ENCODE peak calls at places on chromosomes 16 and 17, in eight cellular contexts. H is ovary, X is GM12878, T is uterus, D is stomach, L is body of pancreas, B is transverse colon, J is Peyer's patch. V is an unnamed sample.

GRCh38 chr17:12522743-12523181 is 142.9 kb upstream of the MYOCD start:
- DNase-seq in D (peak), H (no peak), B (peak), J (peak), T (no peak), L (no peak), X (no peak), V (no peak)

GRCh38 chr17:73639926-73640325 is 4.3 kb downstream of the SDK2 start:
- DNase-seq in J (no peak), D (peak), H (no peak), L (peak), T (no peak), X (no peak), B (peak), V (no peak)

GRCh38 chr17:55405600-55405999 is 16.0 kb downstream of the MMD start:
- DNase-seq in X (no peak), L (no peak), T (no peak), J (no peak), D (no peak), B (no peak), H (no peak), V (no peak)

GRCh38 chr17:56269509-56269908 is 116.2 kb downstream of the ANKFN1 start:
- DNase-seq in B (no peak), D (no peak), L (no peak), H (no peak), T (no peak), X (no peak), J (no peak), V (no peak)

GRCh38 chr17:56599566-56599965 is 6.1 kb downstream of the NOG start:
- DNase-seq in B (no peak), X (no peak), L (no peak), H (no peak), T (no peak), D (no peak), J (no peak), V (no peak)

GRCh38 chr17:10616502-10617119 is 40.5 kb downstream of the MYH3 start:
- DNase-seq in X (no peak), H (peak), T (peak), B (peak), J (peak), D (peak), L (peak), V (peak)

GRCh38 chr16:19850131-19850817 is 34.4 kb downstream of the GPRC5B start:
- DNase-seq in H (no peak), B (no peak), X (no peak), D (no peak), T (no peak), J (peak), L (no peak), V (no peak)

GRCh38 chr16:22989598-22989997 is 159.7 kb downstream of the USP31 start:
- DNase-seq in J (no peak), L (no peak), H (no peak), T (no peak), B (no peak), X (no peak), D (no peak), V (no peak)

GRCh38 chr17:44920565-44920940 is 5.3 kb upstream of the GFAP start:
- DNase-seq in D (no peak), T (no peak), J (peak), H (no peak), L (no peak), X (no peak), B (peak), V (peak)

GRCh38 chr17:27783440-27783839 is 16.9 kb downstream of the NOS2 start:
- DNase-seq in D (no peak), X (no peak), H (no peak), L (no peak), T (no peak), J (no peak), B (no peak), V (no peak)

GRCh38 chr17:70100983-70101382 is 26.0 kb downstream of the KCNJ16 start:
- DNase-seq in H (no peak), X (no peak), D (no peak), L (no peak), J (no peak), B (no peak), T (no peak), V (no peak)

GRCh38 chr17:46212634-46213435 is 19.6 kb upstream of the KANSL1 start:
- DNase-seq in B (peak), H (peak), D (peak), J (peak), L (peak), T (peak), X (no peak), V (peak)

GRCh38 chr17:64107517-64108235 is 22.3 kb downstream of the ERN1 start:
- DNase-seq in D (no peak), H (no peak), B (no peak), T (no peak), X (no peak), L (peak), J (no peak), V (no peak)

GRCh38 chr17:12665263-12666210 is at the start of gene MYOCD:
- DNase-seq in H (peak), X (no peak), D (peak), J (no peak), L (peak), B (peak), T (peak), V (no peak)

GRCh38 chr16:24700549-24701392 is 28.7 kb upstream of the TNRC6A start:
- DNase-seq in J (peak), D (peak), X (no peak), T (peak), B (peak), L (peak), H (peak), V (peak)

GRCh38 chr17:68954146-68954971 is 833 bp downstream of the ABCA8 start:
- DNase-seq in H (no peak), D (no peak), X (no peak), B (no peak), T (no peak), J (no peak), L (no peak), V (no peak)

GRCh38 chr16:8323153-8323552 is 267.2 kb downstream of the TMEM114 start:
- DNase-seq in T (no peak), B (no peak), L (no peak), H (no peak), J (no peak), X (no peak), D (no peak), V (no peak)

GRCh38 chr17:50299776-50300175 is 25.5 kb downstream of the TMEM92 start:
- DNase-seq in D (no peak), L (no peak), J (no peak), B (no peak), H (no peak), T (no peak), X (no peak), V (no peak)

GRCh38 chr17:68182016-68182315 is 65.9 kb upstream of the AMZ2 start:
- DNase-seq in B (no peak), H (no peak), X (no peak), T (no peak), L (no peak), D (no peak), J (peak), V (no peak)

GRCh38 chr17:35849469-35850348 is 19.0 kb downstream of the HEATR9 start:
- DNase-seq in L (peak), D (peak), J (peak), T (no peak), H (no peak), B (peak), X (peak), V (no peak)

GRCh38 chr16:70694517-70695218 is 8.8 kb upstream of the MTSS2 start:
- DNase-seq in D (no peak), X (no peak), J (no peak), T (peak), B (no peak), L (no peak), H (no peak), V (no peak)

GRCh38 chr17:35617505-35617904 is 30.4 kb downstream of the AP2B1 start:
- DNase-seq in L (no peak), B (no peak), T (no peak), J (no peak), D (no peak), H (no peak), X (no peak), V (no peak)

GRCh38 chr16:86928517-86929148 is 350.3 kb downstream of the FOXL1 start:
- DNase-seq in D (no peak), T (no peak), H (no peak), L (no peak), X (no peak), J (no peak), B (no peak), V (no peak)

GRCh38 chr17:49832840-49833599 is 14.8 kb downstream of the TAC4 start:
- DNase-seq in T (no peak), J (no peak), L (no peak), B (no peak), H (no peak), D (no peak), X (no peak), V (no peak)

GRCh38 chr16:74261068-74261467 is 35.5 kb upstream of the PSMD7 start:
- DNase-seq in J (no peak), L (no peak), D (no peak), T (no peak), X (no peak), B (no peak), H (no peak), V (no peak)

GRCh38 chr16:760498-761343 is at the start of gene MSLN:
- DNase-seq in D (no peak), L (no peak), T (peak), X (no peak), H (no peak), B (no peak), J (no peak), V (no peak)

GRCh38 chr16:89476379-89476778 is 14.0 kb downstream of the ANKRD11 start:
- DNase-seq in H (no peak), L (peak), T (no peak), D (peak), J (no peak), B (no peak), X (no peak), V (peak)

GRCh38 chr16:2273484-2273883 is 5.6 kb upstream of the RNPS1 start:
- DNase-seq in L (no peak), X (no peak), D (no peak), T (no peak), H (no peak), B (no peak), J (no peak), V (no peak)

GRCh38 chr17:37743875-37744632 is 805 bp downstream of the HNF1B start:
- DNase-seq in J (peak), L (peak), D (peak), B (peak), H (no peak), X (no peak), T (no peak), V (no peak)

GRCh38 chr17:9644910-9645751 is at the start of gene USP43:
- DNase-seq in J (peak), L (peak), X (no peak), B (peak), H (no peak), T (no peak), D (peak), V (peak)

GRCh38 chr17:64278614-64279013 is 15.6 kb upstream of the TEX2 start:
- DNase-seq in B (peak), T (no peak), D (no peak), L (no peak), H (peak), X (no peak), J (no peak), V (no peak)

GRCh38 chr16:81740163-81740562 is 38.9 kb upstream of the PLCG2 start:
- DNase-seq in X (peak), T (no peak), J (peak), L (no peak), H (no peak), D (no peak), B (peak), V (no peak)

GRCh38 chr16:57475711-57476339 is 10.5 kb downstream of the DOK4 start:
- DNase-seq in T (no peak), H (no peak), B (peak), L (peak), X (no peak), D (no peak), J (peak), V (peak)

GRCh38 chr17:58306131-58306951 is 22.3 kb downstream of the TSPOAP1 start:
- DNase-seq in T (peak), D (peak), H (no peak), J (peak), X (no peak), B (no peak), L (no peak), V (peak)

GRCh38 chr16:65312071-65312470 is 190.2 kb upstream of the CDH11 start:
- DNase-seq in L (no peak), H (no peak), T (no peak), D (no peak), J (no peak), B (no peak), X (no peak), V (no peak)
- H3K4me3 ChIP-seq in L (no peak), H (no peak), T (no peak), D (no peak), J (no peak), B (no peak), X (no peak), V (no peak)

GRCh38 chr17:82327757-82328140 is 5.8 kb downstream of the SECTM1 start:
- DNase-seq in T (no peak), J (no peak), H (no peak), L (no peak), B (no peak), X (no peak), D (no peak), V (no peak)
- TF ChIP-seq CTCF in T (no peak), J (no peak), H (no peak), L (no peak), B (no peak), X (no peak), D (no peak), V (no peak)

GRCh38 chr17:17774009-17774881 is 62.5 kb downstream of the SREBF1 start:
- DNase-seq in B (peak), D (peak), T (peak), X (no peak), L (peak), H (no peak), J (peak), V (no peak)
- TF ChIP-seq POLR2A in B (no peak), D (no peak), T (no peak), X (no peak), L (no peak), H (no peak), J (no peak), V (no peak)

GRCh38 chr17:19652595-19652994 is 4.0 kb downstream of the ALDH3A2 start:
- DNase-seq in H (no peak), X (no peak), J (no peak), T (no peak), L (no peak), D (peak), B (no peak), V (no peak)

GRCh38 chr17:19651461-19652238 is 3.1 kb downstream of the ALDH3A2 start:
- DNase-seq in H (no peak), L (no peak), X (no peak), D (no peak), T (no peak), J (no peak), B (no peak), V (no peak)

GRCh38 chr17:19648475-19649406 is at the start of gene ALDH3A2:
- DNase-seq in T (peak), X (peak), J (peak), H (peak), B (peak), D (peak), L (peak), V (peak)

GRCh38 chr17:19647697-19648474 is 665 bp upstream of the ALDH3A2 start:
- DNase-seq in X (peak), J (peak), T (peak), B (peak), H (peak), D (peak), L (peak), V (peak)

DNA sequence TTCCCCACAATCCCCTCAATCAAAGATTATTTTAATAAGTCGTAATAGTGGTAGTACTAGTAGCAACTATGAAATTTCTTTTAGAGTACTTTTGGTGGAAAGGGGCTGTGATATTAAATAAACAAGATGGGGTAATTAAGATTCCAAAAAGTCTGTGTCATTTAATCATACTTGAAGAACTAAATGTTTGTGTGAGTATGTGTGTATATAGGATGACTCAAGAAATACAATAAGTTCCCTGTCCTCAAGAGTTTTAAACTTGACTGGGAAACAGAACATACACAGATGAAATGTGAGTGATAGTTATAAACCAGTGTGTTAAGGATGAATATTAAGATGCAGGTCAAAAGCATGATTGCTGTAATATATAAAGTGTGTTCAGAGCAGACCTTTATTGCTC is 2.3 kb downstream of the ALDH3A2 start:
- DNase-seq in H (no peak), B (no peak), T (no peak), L (no peak), J (no peak), X (no peak), D (no peak), V (no peak)
- H3K4me3 ChIP-seq in H (no peak), B (no peak), T (peak), L (no peak), J (no peak), X (no peak), D (no peak), V (no peak)

GRCh38 chr17:20225162-20226115 is 216.3 kb downstream of the SPECC1 start:
- DNase-seq in X (no peak), H (no peak), B (no peak), J (no peak), T (no peak), D (no peak), L (no peak), V (no peak)
- TF ChIP-seq CTCF in X (no peak), H (no peak), B (no peak), J (peak), T (no peak), D (no peak), L (no peak), V (no peak)

DNA sequence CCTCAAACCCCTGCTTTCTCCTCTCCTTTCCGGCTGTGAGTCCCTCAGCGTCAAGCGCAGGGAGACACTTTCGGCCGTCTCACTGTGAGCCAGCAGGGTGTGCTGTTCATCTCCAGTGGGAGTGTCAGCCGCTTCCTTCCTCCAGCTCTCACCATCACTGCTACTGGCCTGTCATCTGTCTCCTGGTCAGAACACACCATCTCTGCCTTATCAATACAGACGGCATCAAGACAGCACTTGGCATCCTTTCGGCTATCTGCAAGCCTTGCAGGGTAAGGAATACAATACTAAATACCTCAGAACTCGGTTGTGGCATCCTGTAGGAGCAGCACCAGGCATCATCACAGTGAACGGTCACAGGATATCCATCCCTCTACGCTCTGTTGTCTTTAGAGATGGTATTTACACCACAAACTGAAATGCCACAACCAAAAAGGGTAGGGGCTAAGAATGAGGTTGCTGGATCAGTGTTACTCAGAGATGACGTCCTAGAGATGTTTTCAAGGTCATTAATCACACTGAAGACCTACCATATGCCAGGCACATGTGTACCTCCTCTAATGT is 20.7 kb upstream of the CMTM4 start:
- DNase-seq in D (no peak), B (peak), J (peak), H (peak), T (no peak), L (no peak), X (no peak), V (no peak)
- TF ChIP-seq POLR2A in D (no peak), B (no peak), J (no peak), H (no peak), T (no peak), L (no peak), X (peak), V (no peak)

DNA sequence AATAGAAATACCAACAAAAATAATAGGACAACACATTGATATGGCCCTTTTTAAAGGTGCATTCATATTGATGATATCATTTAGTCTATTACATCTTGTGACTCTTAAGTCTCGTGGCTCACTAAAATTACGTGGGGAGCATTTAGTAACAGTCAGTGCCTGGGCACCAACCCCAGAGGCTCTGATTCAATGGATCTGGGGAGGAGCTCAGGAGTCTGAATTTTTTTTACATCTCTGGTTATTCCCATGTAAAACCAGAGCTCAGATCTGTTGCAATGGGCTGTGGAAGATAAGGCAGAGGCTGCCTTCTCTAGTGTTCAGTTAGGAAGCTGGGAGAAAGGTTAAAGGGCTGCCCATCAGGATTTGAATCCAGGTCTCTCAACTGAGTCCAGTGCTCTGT is 549.9 kb upstream of the CDH5 start:
- DNase-seq in H (no peak), D (no peak), J (no peak), X (no peak), T (no peak), L (no peak), B (no peak), V (no peak)
- H3K4me3 ChIP-seq in H (no peak), D (no peak), J (no peak), X (no peak), T (no peak), L (no peak), B (no peak), V (no peak)